ENCODE peak calls at places on chromosome 22, in four cellular contexts. One of them, this sample, is unnamed.

GRCh38 chr22:20945578-20945934 is 21.5 kb upstream of the AIFM3 start:
- DNase-seq in left kidney: no peak
- DNase-seq in cardiac fibroblast: no peak
- DNase-seq in HEK293T: no peak
- DNase-seq in this sample: no peak

GRCh38 chr22:49582171-49582570 is 245.5 kb downstream of the BRD1 start:
- DNase-seq in left kidney: peak; percentile 40
- DNase-seq in HEK293T: no peak
- DNase-seq in cardiac fibroblast: no peak
- DNase-seq in this sample: no peak

GRCh38 chr22:39364646-39365405 is 15.0 kb downstream of the SYNGR1 start:
- DNase-seq in cardiac fibroblast: no peak
- DNase-seq in left kidney: peak; percentile 19
- DNase-seq in HEK293T: no peak
- DNase-seq in this sample: no peak

GRCh38 chr22:41367680-41368542 is 13.8 kb upstream of the TEF start:
- DNase-seq in HEK293T: no peak
- DNase-seq in cardiac fibroblast: peak; percentile 40
- DNase-seq in left kidney: peak; percentile 59
- DNase-seq in this sample: peak; percentile 67

GRCh38 chr22:50701076-50701419 is 28.4 kb downstream of the SHANK3 start:
- DNase-seq in left kidney: no peak
- DNase-seq in HEK293T: no peak
- DNase-seq in cardiac fibroblast: no peak
- DNase-seq in this sample: no peak

GRCh38 chr22:48635825-48636224 is 1191.8 kb downstream of the BRD1 start:
- DNase-seq in left kidney: peak; percentile 48
- DNase-seq in HEK293T: no peak
- DNase-seq in cardiac fibroblast: no peak
- DNase-seq in this sample: no peak

GRCh38 chr22:35140879-35141745 is 75.2 kb downstream of the ISX start:
- DNase-seq in HEK293T: no peak
- DNase-seq in left kidney: no peak
- DNase-seq in cardiac fibroblast: no peak
- DNase-seq in this sample: no peak

GRCh38 chr22:17772963-17773605 is 1.2 kb downstream of the BID start:
- DNase-seq in HEK293T: no peak
- DNase-seq in cardiac fibroblast: peak; percentile 32
- DNase-seq in left kidney: peak; percentile 70
- DNase-seq in this sample: no peak

GRCh38 chr22:20972014-20972797 is 5.2 kb downstream of the AIFM3 start:
- DNase-seq in HEK293T: no peak
- DNase-seq in cardiac fibroblast: no peak
- DNase-seq in left kidney: no peak
- DNase-seq in this sample: no peak

GRCh38 chr22:46297151-46297819 is 615 bp downstream of the GTSE1 start:
- DNase-seq in left kidney: peak; percentile 48
- DNase-seq in cardiac fibroblast: peak; percentile 63
- DNase-seq in HEK293T: peak; percentile 44
- DNase-seq in this sample: peak; percentile 20

GRCh38 chr22:45163074-45163416 is 680 bp upstream of the NUP50 start:
- DNase-seq in left kidney: peak; percentile 74
- DNase-seq in HEK293T: peak; percentile 41
- DNase-seq in cardiac fibroblast: peak; percentile 60
- DNase-seq in this sample: peak; percentile 56

GRCh38 chr22:36236338-36237319 is 2.7 kb downstream of the APOL2 start:
- DNase-seq in HEK293T: no peak
- DNase-seq in cardiac fibroblast: no peak
- DNase-seq in left kidney: no peak
- DNase-seq in this sample: no peak

GRCh38 chr22:42799061-42799460 is 58.0 kb downstream of the ARFGAP3 start:
- DNase-seq in cardiac fibroblast: no peak
- DNase-seq in HEK293T: no peak
- DNase-seq in left kidney: no peak
- DNase-seq in this sample: no peak

GRCh38 chr22:35783943-35784614 is 66.4 kb downstream of the APOL5 start:
- DNase-seq in HEK293T: no peak
- DNase-seq in cardiac fibroblast: peak; percentile 29
- DNase-seq in left kidney: no peak
- DNase-seq in this sample: no peak

GRCh38 chr22:37996515-37997246 is 12.3 kb upstream of the SOX10 start:
- DNase-seq in left kidney: no peak
- DNase-seq in cardiac fibroblast: no peak
- DNase-seq in HEK293T: no peak
- DNase-seq in this sample: no peak

GRCh38 chr22:27299181-27300085 is 502.1 kb downstream of the MN1 start:
- DNase-seq in HEK293T: no peak
- DNase-seq in cardiac fibroblast: no peak
- DNase-seq in left kidney: peak; percentile 59
- DNase-seq in this sample: no peak

GRCh38 chr22:37930270-37930951 is 23.0 kb downstream of the C22orf23 start:
- DNase-seq in cardiac fibroblast: peak; percentile 49
- DNase-seq in left kidney: no peak
- DNase-seq in HEK293T: peak; percentile 51
- DNase-seq in this sample: peak; percentile 33

GRCh38 chr22:32325416-32325801 is 32.3 kb upstream of the RFPL3 start:
- DNase-seq in HEK293T: no peak
- DNase-seq in cardiac fibroblast: no peak
- DNase-seq in left kidney: no peak
- DNase-seq in this sample: no peak

GRCh38 chr22:41382098-41382578 is 396 bp downstream of the TEF start:
- DNase-seq in HEK293T: peak; percentile 85
- DNase-seq in left kidney: no peak
- DNase-seq in cardiac fibroblast: peak; percentile 25
- DNase-seq in this sample: peak; percentile 51

GRCh38 chr22:32788884-32789624 is 12.5 kb upstream of the TIMP3 start:
- DNase-seq in cardiac fibroblast: peak; percentile 25
- DNase-seq in HEK293T: no peak
- DNase-seq in left kidney: no peak
- DNase-seq in this sample: peak; percentile 91

GRCh38 chr22:35315855-35316745 is 16.4 kb downstream of the TOM1 start:
- DNase-seq in HEK293T: no peak
- DNase-seq in cardiac fibroblast: no peak
- DNase-seq in left kidney: peak; percentile 42
- DNase-seq in this sample: no peak

GRCh38 chr22:50699001-50699753 is 26.6 kb downstream of the SHANK3 start:
- DNase-seq in cardiac fibroblast: no peak
- DNase-seq in left kidney: no peak
- DNase-seq in HEK293T: no peak
- DNase-seq in this sample: no peak

GRCh38 chr22:19405652-19406051 is 25.9 kb downstream of the HIRA start:
- DNase-seq in cardiac fibroblast: no peak
- DNase-seq in left kidney: no peak
- DNase-seq in HEK293T: no peak
- DNase-seq in this sample: no peak

GRCh38 chr22:32548039-32548438 is 73.4 kb downstream of the FBXO7 start:
- DNase-seq in left kidney: no peak
- DNase-seq in cardiac fibroblast: no peak
- DNase-seq in HEK293T: no peak
- DNase-seq in this sample: no peak

GRCh38 chr22:21026783-21027692 is 5.3 kb downstream of the SLC7A4 start:
- DNase-seq in left kidney: no peak
- DNase-seq in cardiac fibroblast: peak; percentile 29
- DNase-seq in HEK293T: no peak
- DNase-seq in this sample: peak; percentile 81

GRCh38 chr22:22830193-22830592 is 57.4 kb upstream of the IGLL5 start:
- DNase-seq in left kidney: no peak
- DNase-seq in cardiac fibroblast: no peak
- DNase-seq in HEK293T: no peak
- DNase-seq in this sample: no peak

GRCh38 chr22:46953968-46954755 is 191.7 kb downstream of the TBC1D22A start:
- DNase-seq in left kidney: peak; percentile 90
- DNase-seq in cardiac fibroblast: no peak
- DNase-seq in HEK293T: no peak
- DNase-seq in this sample: no peak

GRCh38 chr22:35777335-35777975 is 59.8 kb downstream of the APOL5 start:
- DNase-seq in left kidney: peak; percentile 35
- DNase-seq in cardiac fibroblast: peak; percentile 91
- DNase-seq in HEK293T: no peak
- DNase-seq in this sample: peak; percentile 74

This sample was measured in fibroblast of the aortic adventitia.